ENCODE peak calls at places on chromosomes 7 and 10, in five cellular contexts. P is HCT116, H is hepatocyte, D is GM23248, U is PC-9. K is an unnamed sample. For H3K9me2, the result is how much of the 10 kb centered on the place peaks cover.

GRCh38 chr7:109844362-109844761 is 1246.6 kb upstream of the LRRN3 start:
- DNase-seq in H (peak), U (peak), P (peak), D (peak), K (peak)

GRCh38 chr7:100132126-100132525 is 5.4 kb downstream of the MBLAC1 start:
- DNase-seq in D (no peak), U (no peak), H (no peak), P (no peak), K (no peak)

GRCh38 chr7:121544726-121545125 is 148.6 kb upstream of the FAM3C start:
- DNase-seq in P (peak), U (peak), D (peak), H (peak), K (peak)

GRCh38 chr7:116672596-116673503 is 854 bp downstream of the MET start:
- DNase-seq in D (peak), U (peak), P (no peak), H (peak), K (peak)

GRCh38 chr10:37710831-37711616 is 146.4 kb downstream of the ZNF248 start:
- DNase-seq in H (no peak), P (no peak), U (no peak), D (peak), K (peak)

GRCh38 chr10:110641256-110641655 is 2.9 kb upstream of the RBM20 start:
- DNase-seq in D (no peak), P (peak), H (peak), U (no peak), K (peak)

GRCh38 chr7:101550641-101551531 is 78.2 kb downstream of the MYL10 start:
- DNase-seq in U (no peak), P (no peak), H (no peak), D (peak), K (no peak)

GRCh38 chr10:77105756-77106155 is 531.9 kb downstream of the KCNMA1 start:
- DNase-seq in P (no peak), D (peak), H (no peak), U (no peak), K (no peak)

GRCh38 chr7:30472081-30472770 is 6.4 kb downstream of the NOD1 start:
- DNase-seq in P (no peak), H (no peak), D (peak), U (no peak), K (no peak)

GRCh38 chr7:30469303-30469702 is 9.3 kb downstream of the NOD1 start:
- DNase-seq in P (peak), U (peak), H (peak), D (peak), K (no peak)

GRCh38 chr7:30470163-30470770 is 8.3 kb downstream of the NOD1 start:
- DNase-seq in H (no peak), P (no peak), U (no peak), D (peak), K (no peak)

GRCh38 chr7:30471205-30471604 is 7.4 kb downstream of the NOD1 start:
- DNase-seq in D (no peak), H (no peak), P (no peak), U (no peak), K (no peak)

DNA sequence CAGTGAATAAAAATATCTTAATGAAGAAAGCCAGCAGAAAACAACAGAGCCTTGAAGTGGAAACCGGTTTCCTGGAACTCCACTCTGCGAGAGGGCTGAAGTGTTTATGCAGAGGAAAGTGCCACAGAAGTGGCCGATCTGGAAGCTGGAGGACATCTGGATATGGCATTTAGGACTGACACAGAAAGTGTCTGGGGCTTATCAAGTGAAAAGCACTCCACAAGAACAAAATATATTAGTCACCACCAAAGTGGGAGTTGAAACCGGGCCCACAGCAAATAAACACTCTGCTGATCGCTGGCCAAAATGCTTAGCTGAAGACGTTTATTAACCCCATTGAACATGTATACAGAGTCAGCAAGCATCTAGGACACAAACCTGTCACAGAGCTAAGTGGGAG is 7.8 kb downstream of the NOD1 start:
- DNase-seq in H (peak), U (no peak), P (no peak), D (peak), K (peak)
- H3K27ac ChIP-seq in H (peak), U (no peak), P (no peak), D (peak), K (no peak)

DNA sequence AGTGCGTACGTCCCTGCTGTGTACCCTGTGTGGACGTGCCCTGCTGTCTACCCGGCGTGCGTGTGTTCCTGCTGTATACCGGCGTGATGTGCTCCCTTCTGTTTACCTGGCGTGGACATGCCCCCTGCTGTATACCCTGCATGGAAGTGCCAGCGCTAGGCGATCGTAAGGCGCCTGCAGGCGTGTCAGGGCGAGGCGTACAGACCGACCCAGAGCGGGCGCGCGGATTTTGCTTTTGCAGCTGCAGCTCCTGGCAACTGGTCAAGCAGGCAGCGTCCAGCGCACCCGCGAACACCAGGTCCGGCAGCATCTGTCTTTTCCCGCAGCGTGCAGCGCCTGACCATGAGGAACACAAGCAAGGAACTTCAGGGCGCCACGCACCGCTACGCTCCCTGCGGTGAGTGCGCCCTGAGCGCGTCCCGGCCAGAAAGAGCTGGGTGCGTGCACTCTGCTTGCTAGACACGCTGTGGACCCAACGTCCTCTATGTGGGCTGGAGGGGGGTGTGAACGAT is 680 bp downstream of the C7orf57 start:
- DNase-seq in U (peak), H (peak), D (peak), P (no peak), K (peak)
- TF ChIP-seq EZH2 in U (no peak), H (no peak), D (no peak), P (no peak), K (no peak)

GRCh38 chr7:131897790-131898165 is 341.4 kb upstream of the PODXL start:
- DNase-seq in D (no peak), H (no peak), P (no peak), U (no peak), K (no peak)

GRCh38 chr7:131897016-131897789 is 340.8 kb upstream of the PODXL start:
- DNase-seq in U (no peak), H (no peak), D (peak), P (peak), K (peak)

GRCh38 chr7:131899271-131900030 is 343.0 kb upstream of the PODXL start:
- DNase-seq in H (no peak), U (no peak), D (peak), P (no peak), K (no peak)

GRCh38 chr7:131896189-131896855 is 339.9 kb upstream of the PODXL start:
- DNase-seq in D (no peak), U (no peak), P (no peak), H (no peak), K (no peak)

GRCh38 chr7:131898418-131898817 is 342.0 kb upstream of the PODXL start:
- DNase-seq in D (peak), H (no peak), P (no peak), U (no peak), K (peak)
- H3K9me2 ChIP-seq in D (under half), H (under half), P (under half), U (under half), K (under half)

GRCh38 chr10:101880190-101880573 is 36.6 kb upstream of the KCNIP2 start:
- DNase-seq in U (no peak), P (no peak), D (peak), H (no peak), K (no peak)
- H3K27ac ChIP-seq in U (peak), P (no peak), D (peak), H (no peak), K (peak)

DNA sequence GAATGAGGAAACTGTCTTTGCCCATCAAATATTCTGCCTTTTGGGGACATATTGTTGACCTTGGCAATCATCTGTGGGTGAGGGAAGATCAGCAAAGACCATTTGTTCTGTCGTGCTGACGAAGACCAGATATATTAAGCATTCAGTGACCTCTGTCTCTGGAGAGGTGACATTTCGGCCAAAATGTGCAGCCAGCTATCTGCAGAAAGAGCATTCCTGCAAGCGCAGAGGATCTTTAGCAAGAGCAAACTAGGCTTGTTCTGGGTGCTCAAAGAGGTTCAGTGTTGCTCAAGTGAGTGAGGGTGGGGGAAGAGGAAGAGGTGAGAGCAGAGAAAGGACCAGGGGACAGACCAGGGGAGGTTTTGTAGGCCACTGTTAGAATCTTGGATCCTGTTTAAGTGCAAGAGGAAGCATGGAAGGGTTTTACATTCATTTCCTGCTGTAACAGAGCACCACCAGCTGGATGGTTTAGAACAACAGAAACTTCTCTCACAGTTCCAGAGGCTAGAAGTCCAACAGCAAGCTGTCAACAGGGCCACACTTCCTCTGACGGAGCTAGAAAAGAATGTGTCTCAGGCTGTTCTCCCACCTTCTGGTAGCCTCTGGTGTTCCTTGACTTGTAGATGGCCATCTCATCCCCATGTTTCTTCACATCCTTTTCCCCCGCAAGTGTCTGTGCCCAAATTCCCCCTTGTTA is 11.2 kb downstream of the C10orf120 start:
- DNase-seq in D (peak), U (peak), P (no peak), H (peak), K (peak)
- TF ChIP-seq EZH2 in D (no peak), U (no peak), P (no peak), H (no peak), K (no peak)